ENCODE peak calls at places on chromosome 3, in five cellular contexts. H, L, Z, O and R are unnamed samples.

GRCh38 chr3:129829640-129830039 is 63.9 kb downstream of the TMCC1 start:
- DNase-seq in O (no peak), L (peak), Z (peak), H (peak), R (no peak)

GRCh38 chr3:62084558-62084957 is 288.8 kb downstream of the FEZF2 start:
- DNase-seq in L (peak), O (no peak), Z (peak), H (peak), R (no peak)

GRCh38 chr3:86996261-86996955 is 5.5 kb upstream of the VGLL3 start:
- DNase-seq in L (no peak), Z (no peak), H (no peak), O (no peak), R (no peak)

GRCh38 chr3:77321646-77322045 is 281.7 kb downstream of the ROBO2 start:
- DNase-seq in Z (no peak), H (no peak), L (no peak), O (no peak), R (no peak)

GRCh38 chr3:186628756-186629155 is 11.4 kb upstream of the FETUB start:
- DNase-seq in H (no peak), O (no peak), Z (no peak), L (no peak), R (no peak)

GRCh38 chr3:55169608-55170010 is 241.8 kb upstream of the LRTM1 start:
- DNase-seq in L (no peak), Z (no peak), H (no peak), O (no peak), R (no peak)

GRCh38 chr3:14989943-14990753 is 42.8 kb downstream of the NR2C2 start:
- DNase-seq in H (no peak), Z (peak), O (no peak), L (no peak), R (no peak)

GRCh38 chr3:166764698-166765318 is 615.3 kb downstream of the ZBBX start:
- DNase-seq in L (no peak), Z (no peak), H (no peak), O (no peak), R (no peak)

GRCh38 chr3:43185656-43186375 is 79.9 kb upstream of the POMGNT2 start:
- DNase-seq in L (no peak), Z (no peak), H (no peak), O (no peak), R (no peak)

GRCh38 chr3:160473978-160474377 is 24.4 kb upstream of the TRIM59 start:
- DNase-seq in Z (no peak), L (no peak), H (no peak), O (no peak), R (no peak)

GRCh38 chr3:180390313-180390712 is 211.7 kb upstream of the TTC14 start:
- DNase-seq in Z (no peak), H (no peak), O (no peak), L (no peak), R (no peak)

GRCh38 chr3:169954142-169954756 is 12.4 kb upstream of the SEC62 start:
- DNase-seq in L (no peak), H (no peak), Z (no peak), O (no peak), R (no peak)

GRCh38 chr3:146390006-146390772 is 79.2 kb downstream of the PLSCR2 start:
- DNase-seq in Z (no peak), L (no peak), O (no peak), H (no peak), R (no peak)

GRCh38 chr3:48038971-48039481 is 22.8 kb upstream of the MAP4 start:
- DNase-seq in L (no peak), H (no peak), Z (no peak), O (no peak), R (no peak)

GRCh38 chr3:72368331-72368975 is 479.8 kb downstream of the SHQ1 start:
- DNase-seq in O (no peak), Z (no peak), H (no peak), L (no peak), R (no peak)

GRCh38 chr3:34828847-34829246 is 810.5 kb upstream of the ARPP21 start:
- DNase-seq in O (no peak), Z (no peak), L (no peak), H (no peak), R (no peak)

GRCh38 chr3:28575748-28576589 is 227.3 kb upstream of the AZI2 start:
- DNase-seq in O (peak), L (no peak), H (peak), Z (no peak), R (no peak)

GRCh38 chr3:43759297-43759782 is 68.6 kb downstream of the ABHD5 start:
- DNase-seq in O (no peak), L (no peak), Z (no peak), H (no peak), R (no peak)

GRCh38 chr3:37543692-37544091 is 318.0 kb upstream of the CTDSPL start:
- DNase-seq in O (no peak), Z (no peak), L (no peak), H (peak), R (no peak)

GRCh38 chr3:112647122-112647521 is 6.2 kb upstream of the CCDC80 start:
- DNase-seq in O (no peak), Z (no peak), H (no peak), L (no peak), R (no peak)

GRCh38 chr3:167887096-167887495 is 151.6 kb downstream of the SERPINI1 start:
- DNase-seq in L (no peak), Z (no peak), O (no peak), H (no peak), R (no peak)

GRCh38 chr3:184874709-184875644 is 63.0 kb downstream of the VPS8 start:
- DNase-seq in H (no peak), O (peak), L (peak), Z (no peak), R (no peak)

GRCh38 chr3:56207913-56208312 is 260.4 kb downstream of the ERC2 start:
- DNase-seq in L (no peak), O (no peak), Z (no peak), H (no peak), R (no peak)

GRCh38 chr3:13023251-13024055 is 49.8 kb downstream of the IQSEC1 start:
- DNase-seq in H (peak), O (no peak), Z (no peak), L (no peak), R (peak)

GRCh38 chr3:175743733-175744400 is 884.7 kb downstream of the NAALADL2 start:
- DNase-seq in L (no peak), Z (no peak), H (no peak), O (no peak), R (no peak)

GRCh38 chr3:56870436-56870835 is 68.7 kb upstream of the ARHGEF3 start:
- DNase-seq in Z (no peak), H (no peak), O (no peak), L (no peak), R (no peak)

GRCh38 chr3:165883866-165884478 is 46.7 kb upstream of the BCHE start:
- DNase-seq in O (no peak), L (peak), H (no peak), Z (no peak), R (no peak)

GRCh38 chr3:44892689-44893088 is 18.3 kb downstream of the TGM4 start:
- DNase-seq in L (no peak), O (no peak), H (no peak), Z (no peak), R (no peak)

GRCh38 chr3:17330660-17331059 is 411.8 kb downstream of the TBC1D5 start:
- DNase-seq in O (no peak), H (no peak), Z (no peak), L (no peak), R (no peak)

GRCh38 chr3:196268270-196269163 is 19.0 kb downstream of the PCYT1A start:
- DNase-seq in O (no peak), H (no peak), Z (no peak), L (no peak), R (no peak)

GRCh38 chr3:159839561-159840379 is 148.9 kb upstream of the IL12A start:
- DNase-seq in O (peak), H (peak), L (no peak), Z (no peak), R (peak)

GRCh38 chr3:152235709-152236298 is 32.9 kb upstream of the MBNL1 start:
- DNase-seq in O (no peak), Z (no peak), L (no peak), H (no peak), R (no peak)

GRCh38 chr3:183129243-183129642 is 29.9 kb upstream of the MCCC1 start:
- DNase-seq in H (no peak), L (no peak), Z (no peak), O (no peak), R (no peak)

GRCh38 chr3:159174715-159175390 is 373.0 kb downstream of the MFSD1 start:
- DNase-seq in Z (no peak), O (no peak), H (no peak), L (no peak), R (no peak)